ENCODE peak calls at places on chromosomes 2 and 18, in seven cellular contexts. G, P, U, O, M, T and B are unnamed samples.

GRCh38 chr2:38981061-38981669 is 91.5 kb downstream of the ARHGEF33 start:
- DNase-seq in G (no peak), P (no peak), U (no peak), O (no peak), M (no peak), T (no peak), B (no peak)

GRCh38 chr2:231186325-231186724 is 12.1 kb upstream of the ARMC9 start:
- DNase-seq in G (no peak), P (no peak), U (no peak), O (no peak), M (no peak), T (no peak), B (no peak)

GRCh38 chr2:60468390-60469085 is 84.9 kb downstream of the BCL11A start:
- DNase-seq in G (no peak), P (no peak), U (no peak), O (no peak), M (no peak), T (peak; percentile 77), B (no peak)

GRCh38 chr18:24460388-24460787 is at the start of gene HRH4:
- DNase-seq in G (no peak), P (no peak), U (no peak), O (no peak), M (no peak), T (no peak), B (no peak)

GRCh38 chr2:195450537-195451113 is 206.4 kb upstream of the SLC39A10 start:
- DNase-seq in G (no peak), P (no peak), U (no peak), O (no peak), M (no peak), T (no peak), B (no peak)

GRCh38 chr18:49833804-49834203 is 20.5 kb upstream of the ACAA2 start:
- DNase-seq in G (no peak), P (no peak), U (no peak), O (no peak), M (no peak), T (no peak), B (no peak)

GRCh38 chr2:234324151-234324550 is 172.7 kb downstream of the ARL4C start:
- DNase-seq in G (no peak), P (no peak), U (no peak), O (no peak), M (peak; percentile 8), T (no peak), B (no peak)

GRCh38 chr18:63046375-63046774 is 273.2 kb downstream of the BCL2 start:
- DNase-seq in G (no peak), P (no peak), U (no peak), O (no peak), M (no peak), T (no peak), B (no peak)

GRCh38 chr18:77366725-77367641 is 117.3 kb downstream of the GALR1 start:
- DNase-seq in G (no peak), P (no peak), U (no peak), O (no peak), M (no peak), T (peak; percentile 87), B (no peak)

GRCh38 chr2:237132799-237133198 is 47.1 kb downstream of the COPS8 start:
- DNase-seq in G (no peak), P (peak; percentile 79), U (peak; percentile 4), O (no peak), M (no peak), T (no peak), B (no peak)

GRCh38 chr2:120177011-120177621 is 46.1 kb downstream of the TMEM185B start:
- DNase-seq in G (peak; percentile 41), P (peak; percentile 45), U (peak; percentile 43), O (peak; percentile 83), M (no peak), T (no peak), B (peak; percentile 81)

GRCh38 chr2:48508461-48509124 is 21.4 kb upstream of the STON1 start:
- DNase-seq in G (no peak), P (peak; percentile 61), U (peak; percentile 38), O (no peak), M (no peak), T (peak; percentile 80), B (no peak)

GRCh38 chr2:200695178-200695930 is 109.5 kb downstream of the AOX1 start:
- DNase-seq in G (peak; percentile 45), P (no peak), U (no peak), O (no peak), M (no peak), T (peak; percentile 17), B (peak; percentile 86)

GRCh38 chr2:182941121-182941713 is 74.8 kb upstream of the FRZB start:
- DNase-seq in G (no peak), P (no peak), U (no peak), O (no peak), M (no peak), T (peak; percentile 36), B (no peak)

GRCh38 chr2:3179208-3179607 is 198.4 kb downstream of the EIPR1 start:
- DNase-seq in G (no peak), P (peak; percentile 92), U (no peak), O (peak; percentile 44), M (no peak), T (no peak), B (no peak)

GRCh38 chr18:68275616-68276015 is 439.3 kb downstream of the TMX3 start:
- DNase-seq in G (no peak), P (no peak), U (no peak), O (no peak), M (no peak), T (peak; percentile 89), B (no peak)

GRCh38 chr2:60336442-60337141 is 216.9 kb downstream of the BCL11A start:
- DNase-seq in G (no peak), P (no peak), U (no peak), O (no peak), M (no peak), T (no peak), B (no peak)

GRCh38 chr2:66435963-66436362 is 1.0 kb downstream of the MEIS1 start:
- DNase-seq in G (no peak), P (no peak), U (no peak), O (no peak), M (no peak), T (no peak), B (no peak)

GRCh38 chr2:1544478-1545069 is 131.3 kb downstream of the TPO start:
- DNase-seq in G (no peak), P (no peak), U (no peak), O (no peak), M (no peak), T (peak; percentile 28), B (no peak)

GRCh38 chr18:79662051-79662450 is 17.6 kb upstream of the CTDP1 start:
- DNase-seq in G (no peak), P (no peak), U (no peak), O (no peak), M (no peak), T (no peak), B (no peak)

GRCh38 chr2:158600155-158600802 is 143.5 kb downstream of the PKP4 start:
- DNase-seq in G (peak; percentile 79), P (no peak), U (no peak), O (peak; percentile 87), M (no peak), T (peak; percentile 90), B (no peak)